ENCODE peak calls at places on chromosomes 4 and X, in six cellular contexts. Q, V, O, F, N and Y are unnamed samples.

GRCh38 chr4:26294904-26295303 is 25.9 kb upstream of the RBPJ start:
- DNase-seq in Q (no peak), V (no peak), N (no peak), O (no peak), F (no peak), Y (no peak)

GRCh38 chr4:55373461-55373860 is 22.3 kb upstream of the TMEM165 start:
- DNase-seq in F (no peak), Q (no peak), V (no peak), O (no peak), N (no peak), Y (no peak)

GRCh38 chr4:5887011-5887360 is 5.9 kb downstream of the CRMP1 start:
- DNase-seq in F (no peak), N (no peak), Q (no peak), O (no peak), V (no peak), Y (no peak)

GRCh38 chr4:971670-972500 is 1.5 kb downstream of the DGKQ start:
- DNase-seq in Q (no peak), O (no peak), V (no peak), N (no peak), F (no peak), Y (no peak)

GRCh38 chrX:108312938-108313337 is 125.3 kb downstream of the COL4A6 start:
- DNase-seq in N (no peak), V (no peak), Q (peak), F (no peak), O (no peak), Y (peak)

GRCh38 chrX:119981286-119982070 is 37.9 kb upstream of the NKAP start:
- DNase-seq in N (peak), F (no peak), V (peak), Q (no peak), O (no peak), Y (no peak)

GRCh38 chr4:2408401-2408958 is 10.0 kb downstream of the ZFYVE28 start:
- DNase-seq in F (no peak), O (no peak), V (no peak), Q (no peak), N (no peak), Y (no peak)

GRCh38 chr4:41465135-41465761 is 72.7 kb upstream of the LIMCH1 start:
- DNase-seq in O (no peak), N (no peak), V (no peak), F (no peak), Q (no peak), Y (no peak)

GRCh38 chr4:53014368-53014767 is 152.3 kb downstream of the RASL11B start:
- DNase-seq in Q (no peak), F (no peak), V (no peak), N (no peak), O (no peak), Y (peak)

GRCh38 chr4:147034372-147034771 is 88.7 kb upstream of the TTC29 start:
- DNase-seq in F (no peak), N (no peak), V (no peak), O (no peak), Q (no peak), Y (no peak)

GRCh38 chr4:67436742-67437141 is 108.6 kb downstream of the CENPC start:
- DNase-seq in N (no peak), Q (no peak), V (no peak), O (no peak), F (no peak), Y (no peak)

GRCh38 chr4:101349346-101350064 is 2.2 kb upstream of the PPP3CA start:
- DNase-seq in Q (peak), O (no peak), N (no peak), V (no peak), F (no peak), Y (peak)

GRCh38 chrX:48083706-48084105 is 12.3 kb upstream of the ZNF630 start:
- DNase-seq in N (no peak), F (no peak), O (no peak), Q (no peak), V (no peak), Y (no peak)

GRCh38 chr4:52914051-52914605 is 52.0 kb downstream of the RASL11B start:
- DNase-seq in Q (no peak), F (no peak), N (no peak), V (no peak), O (no peak), Y (no peak)

GRCh38 chr4:6420972-6421371 is 51.4 kb downstream of the PPP2R2C start:
- DNase-seq in N (no peak), F (no peak), Q (no peak), V (no peak), O (no peak), Y (no peak)

GRCh38 chr4:180828455-180829018 is 1414.7 kb upstream of the TENM3 start:
- DNase-seq in N (no peak), O (no peak), Q (no peak), V (no peak), F (no peak), Y (no peak)

GRCh38 chrX:39895228-39896110 is 202.3 kb downstream of the BCOR start:
- DNase-seq in V (no peak), N (no peak), O (no peak), Q (peak), F (no peak), Y (peak)

GRCh38 chrX:56792270-56793111 is 63.4 kb downstream of the NBDY start:
- DNase-seq in N (no peak), F (no peak), V (no peak), Q (peak), O (no peak), Y (no peak)

GRCh38 chr4:74267998-74268606 is 40.2 kb upstream of the EPGN start:
- DNase-seq in N (no peak), V (no peak), Q (no peak), O (no peak), F (no peak), Y (no peak)

GRCh38 chrX:121733514-121733913 is 686.1 kb downstream of the GLUD2 start:
- DNase-seq in V (no peak), N (no peak), O (no peak), F (no peak), Q (no peak), Y (no peak)

GRCh38 chr4:70225824-70226223 is at the start of gene FDCSP:
- DNase-seq in Q (no peak), N (no peak), F (no peak), V (no peak), O (no peak), Y (no peak)

GRCh38 chrX:48802813-48803261 is 970 bp downstream of the HDAC6 start:
- DNase-seq in Q (no peak), N (no peak), F (no peak), V (no peak), O (no peak), Y (no peak)

GRCh38 chr4:148054275-148054674 is 322.4 kb downstream of the ARHGAP10 start:
- DNase-seq in V (no peak), F (no peak), N (no peak), O (no peak), Q (no peak), Y (no peak)

GRCh38 chrX:132676561-132677186 is 187.8 kb upstream of the MBNL3 start:
- DNase-seq in Q (no peak), V (no peak), F (no peak), O (no peak), N (no peak), Y (no peak)

GRCh38 chrX:40644821-40645358 is 2.5 kb downstream of the CXorf38 start:
- DNase-seq in F (peak), O (no peak), V (peak), Q (peak), N (peak), Y (peak)

GRCh38 chr4:9921326-9921725 is 100.0 kb downstream of the SLC2A9 start:
- DNase-seq in O (no peak), F (no peak), Q (no peak), N (no peak), V (no peak), Y (no peak)

GRCh38 chrX:131633285-131633917 is 89.5 kb downstream of the OR13H1 start:
- DNase-seq in N (peak), O (no peak), Q (peak), V (peak), F (peak), Y (peak)

GRCh38 chr4:159075531-159075932 is 27.3 kb upstream of the RAPGEF2 start:
- DNase-seq in O (no peak), Q (no peak), N (no peak), F (no peak), V (no peak), Y (no peak)

GRCh38 chr4:71338846-71339593 is at the start of gene SLC4A4:
- DNase-seq in V (no peak), F (no peak), Q (no peak), N (peak), O (no peak), Y (no peak)

GRCh38 chrX:21581479-21581878 is 76.7 kb downstream of the KLHL34 start:
- DNase-seq in Q (no peak), V (no peak), N (no peak), O (no peak), F (no peak), Y (no peak)

GRCh38 chrX:130173190-130173895 is 1.6 kb downstream of the RAB33A start:
- DNase-seq in F (no peak), N (peak), Q (no peak), V (no peak), O (no peak), Y (peak)

GRCh38 chr4:22515888-22516541 is at the start of gene ADGRA3:
- DNase-seq in O (no peak), Q (peak), V (no peak), F (peak), N (peak), Y (peak)

GRCh38 chr4:106258145-106259045 is 57.6 kb downstream of the TBCK start:
- DNase-seq in V (no peak), N (no peak), O (no peak), F (no peak), Q (no peak), Y (no peak)

GRCh38 chr4:2694691-2695090 is 61.4 kb downstream of the TNIP2 start:
- DNase-seq in F (no peak), V (no peak), Q (no peak), O (no peak), N (no peak), Y (no peak)

GRCh38 chr4:140866492-140867005 is 110.4 kb upstream of the TBC1D9 start:
- DNase-seq in N (no peak), Q (no peak), V (no peak), F (no peak), O (no peak), Y (no peak)